ENCODE peak calls at places on chromosomes 6 and 20, in seven cellular contexts. P is T-cell; J is stimulated activated CD8-positive, alpha-beta memory T cell treated with anti-CD3 and anti-CD28 coated beads, Interleukin-7, amount 100 ng/mL, for 4 hours; A is SK-N-DZ; O is HuH-7.5; K is MM.1S; D is NCI-H1694. B is an unnamed sample.

GRCh38 chr6:26195376-26195923 is 108.2 kb downstream of the HFE start:
- DNase-seq in P (peak; percentile 87), O (no peak), J (peak; percentile 78), D (no peak), A (peak; percentile 86), K (peak; percentile 95), B (peak; percentile 73)

GRCh38 chr20:36542019-36542488 is 735 bp downstream of the MYL9 start:
- DNase-seq in P (no peak), K (no peak), D (no peak), J (no peak), A (peak; percentile 80), O (peak; percentile 74), B (no peak)

GRCh38 chr6:108453601-108454157 is 107.0 kb upstream of the FOXO3 start:
- DNase-seq in A (no peak), K (peak; percentile 85), D (no peak), P (no peak), J (no peak), O (no peak), B (no peak)

GRCh38 chr20:62359491-62360121 is 7.5 kb downstream of the LAMA5 start:
- DNase-seq in D (no peak), K (no peak), J (no peak), O (no peak), P (no peak), A (no peak), B (no peak)

GRCh38 chr6:161744211-161745067 is 470.6 kb upstream of the AGPAT4 start:
- DNase-seq in J (no peak), O (no peak), K (no peak), D (no peak), P (no peak), A (peak; percentile 89), B (no peak)

GRCh38 chr6:8539446-8539845 is 104.1 kb upstream of the SLC35B3 start:
- DNase-seq in O (no peak), A (no peak), K (peak; percentile 31), D (no peak), P (no peak), J (no peak), B (no peak)

GRCh38 chr20:35954907-35955251 is 577 bp upstream of the SCAND1 start:
- DNase-seq in K (peak; percentile 63), J (no peak), O (no peak), A (no peak), P (peak; percentile 30), D (no peak), B (peak; percentile 18)

GRCh38 chr6:11262231-11262630 is 29.8 kb upstream of the NEDD9 start:
- DNase-seq in J (no peak), A (no peak), P (no peak), O (no peak), K (no peak), D (no peak), B (no peak)

GRCh38 chr20:44231713-44232468 is 15.2 kb upstream of the GDAP1L1 start:
- DNase-seq in A (no peak), K (no peak), P (no peak), J (no peak), O (no peak), D (no peak), B (no peak)

GRCh38 chr6:160259143-160259425 is 463 bp upstream of the SLC22A2 start:
- DNase-seq in P (no peak), D (no peak), J (no peak), A (no peak), O (no peak), K (no peak), B (no peak)

GRCh38 chr6:44571510-44571909 is 184.0 kb downstream of the CDC5L start:
- DNase-seq in P (no peak), K (no peak), D (no peak), O (no peak), A (no peak), J (no peak), B (no peak)

GRCh38 chr6:56714982-56715456 is 72.3 kb upstream of the DST start:
- DNase-seq in P (no peak), A (no peak), O (no peak), J (no peak), K (no peak), D (no peak), B (no peak)

B was measured in T-helper 9 cell.